ENCODE peak calls at places on chromosomes 1 and 21, in seven cellular contexts. M is Caki2, G is GM12892, P is epithelial cell of esophagus, X is iPS-NIHi11, S is colonic mucosa, U is HEK293T. C is an unnamed sample.

GRCh38 chr21:35924714-35925301 is 135.5 kb downstream of the SETD4 start:
- DNase-seq in M (peak), G (no peak), P (peak), X (no peak), S (no peak), U (no peak), C (peak)

GRCh38 chr1:51784997-51785421 is 93.5 kb downstream of the NRDC start:
- DNase-seq in M (no peak), G (no peak), P (no peak), X (no peak), S (no peak), U (no peak), C (no peak)

GRCh38 chr1:206900149-206900548 is 2.9 kb downstream of the IL24 start:
- DNase-seq in M (no peak), G (no peak), P (no peak), X (no peak), S (no peak), U (no peak), C (no peak)

GRCh38 chr1:50779811-50780210 is 180.3 kb downstream of the FAF1 start:
- DNase-seq in M (no peak), G (no peak), P (no peak), X (no peak), S (no peak), U (no peak), C (no peak)

GRCh38 chr1:84505167-84506001 is 802 bp upstream of the SPATA1 start:
- DNase-seq in M (peak), G (peak), P (peak), X (peak), S (no peak), U (peak), C (peak)

GRCh38 chr1:96234299-96234698 is 487.3 kb upstream of the PTBP2 start:
- DNase-seq in M (no peak), G (no peak), P (peak), X (no peak), S (no peak), U (peak), C (peak)

GRCh38 chr1:155015527-155016230 is 13.1 kb downstream of the ZBTB7B start:
- DNase-seq in M (no peak), G (no peak), P (no peak), X (no peak), S (no peak), U (no peak), C (no peak)

GRCh38 chr1:224929335-224930237 is at the start of gene DNAH14:
- DNase-seq in M (peak), G (peak), P (peak), X (peak), S (peak), U (peak), C (peak)

GRCh38 chr1:244137725-244138124 is 86.6 kb downstream of the ZBTB18 start:
- DNase-seq in M (no peak), G (no peak), P (peak), X (no peak), S (no peak), U (no peak), C (no peak)

GRCh38 chr1:48667782-48668181 is 108.9 kb downstream of the BEND5 start:
- DNase-seq in M (no peak), G (no peak), P (no peak), X (no peak), S (no peak), U (no peak), C (no peak)